ENCODE peak calls at places on chromosomes 3 and 15, in five cellular contexts. E is activated T-cell treated with anti-CD3 and anti-CD28 coated beads, Interleukin-2, amount 50 U/mL, for 72 hours; C is NCI-H345; P is Kasumi-1; M is iPS-NIHi11. X is an unnamed sample.

GRCh38 chr15:33005582-33005981 is 188.9 kb downstream of the FMN1 start:
- DNase-seq in C (no peak), P (no peak), M (no peak), E (no peak), X (no peak)

GRCh38 chr3:127389913-127390312 is 102.1 kb upstream of the PRR20G start:
- DNase-seq in P (no peak), M (no peak), E (no peak), C (no peak), X (no peak)

GRCh38 chr3:53286727-53287412 is 31.0 kb upstream of the TKT start:
- DNase-seq in C (no peak), E (no peak), M (peak), P (no peak), X (no peak)

GRCh38 chr15:91515188-91515754 is 338.2 kb upstream of the SLCO3A1 start:
- DNase-seq in M (no peak), P (peak), C (no peak), E (no peak), X (no peak)

GRCh38 chr15:88622605-88622975 is 1.4 kb downstream of the AEN start:
- DNase-seq in M (no peak), E (no peak), P (no peak), C (no peak), X (no peak)

GRCh38 chr3:143563786-143564185 is 284.5 kb downstream of the SLC9A9 start:
- DNase-seq in P (no peak), C (no peak), M (no peak), E (no peak), X (no peak)

GRCh38 chr3:194346621-194347020 is 4.5 kb downstream of the CPN2 start:
- DNase-seq in M (no peak), P (no peak), E (no peak), C (no peak), X (no peak)

GRCh38 chr15:88900309-88900981 is 5.1 kb upstream of the HAPLN3 start:
- DNase-seq in P (no peak), C (no peak), E (no peak), M (no peak), X (no peak)

GRCh38 chr3:126347543-126348161 is 9.6 kb downstream of the KLF15 start:
- DNase-seq in M (no peak), P (no peak), C (no peak), E (no peak), X (peak)

GRCh38 chr3:52202384-52203077 is 4.6 kb downstream of the ALAS1 start:
- DNase-seq in C (no peak), M (no peak), P (peak), E (no peak), X (no peak)

GRCh38 chr3:12993022-12993622 is 80.1 kb downstream of the IQSEC1 start:
- DNase-seq in M (peak), E (no peak), C (no peak), P (no peak), X (no peak)

GRCh38 chr15:99103279-99103678 is 1.6 kb upstream of the SYNM start:
- DNase-seq in C (no peak), E (no peak), P (no peak), M (no peak), X (no peak)

GRCh38 chr15:64263567-64263966 is 92.4 kb downstream of the CSNK1G1 start:
- DNase-seq in C (no peak), P (no peak), M (no peak), E (no peak), X (no peak)

GRCh38 chr15:36294359-36294758 is 285.1 kb upstream of the CDIN1 start:
- DNase-seq in P (no peak), C (peak), E (no peak), M (no peak), X (no peak)

GRCh38 chr15:76431936-76432335 is 95.4 kb downstream of the ISL2 start:
- DNase-seq in M (peak), E (no peak), P (no peak), C (no peak), X (no peak)